ENCODE peak calls at places on chromosomes 3 and 15, in eight cellular contexts. C, B, F, Y, A, I, E and Z are unnamed samples.

GRCh38 chr3:7953449-7954015 is 548.1 kb upstream of the LMCD1 start:
- DNase-seq in C (no peak), B (peak), F (no peak), Y (no peak), A (no peak), I (no peak), E (no peak), Z (no peak)

GRCh38 chr3:100761211-100761921 is 52.1 kb downstream of the TFG start:
- DNase-seq in C (no peak), B (peak), F (peak), Y (peak), A (no peak), I (no peak), E (no peak), Z (no peak)

GRCh38 chr15:91855684-91856553 is 2.4 kb downstream of the SLCO3A1 start:
- DNase-seq in C (peak), B (peak), F (no peak), Y (no peak), A (no peak), I (no peak), E (no peak), Z (no peak)

GRCh38 chr15:62291262-62291661 is 126.2 kb upstream of the C2CD4B start:
- DNase-seq in C (no peak), B (no peak), F (no peak), Y (no peak), A (no peak), I (no peak), E (no peak), Z (no peak)

GRCh38 chr3:141526709-141527108 is 39.9 kb downstream of the RASA2 start:
- DNase-seq in C (no peak), B (no peak), F (no peak), Y (no peak), A (no peak), I (no peak), E (peak), Z (no peak)

GRCh38 chr15:64163662-64164362 is 990 bp upstream of the PPIB start:
- DNase-seq in C (no peak), B (no peak), F (peak), Y (no peak), A (no peak), I (no peak), E (no peak), Z (peak)

GRCh38 chr15:62135532-62136134 is 29.5 kb downstream of the C2CD4B start:
- DNase-seq in C (no peak), B (no peak), F (no peak), Y (no peak), A (no peak), I (no peak), E (no peak), Z (no peak)

GRCh38 chr3:194814878-194815357 is 129.2 kb downstream of the FAM43A start:
- DNase-seq in C (no peak), B (no peak), F (no peak), Y (no peak), A (peak), I (peak), E (no peak), Z (peak)

GRCh38 chr15:101033801-101034200 is 114.6 kb downstream of the LRRK1 start:
- DNase-seq in C (no peak), B (no peak), F (no peak), Y (no peak), A (no peak), I (no peak), E (no peak), Z (no peak)

GRCh38 chr15:75153084-75153483 is 48.6 kb upstream of the C15orf39 start:
- DNase-seq in C (no peak), B (peak), F (peak), Y (no peak), A (no peak), I (no peak), E (no peak), Z (peak)

GRCh38 chr3:32973982-32974381 is 22.5 kb downstream of the CCR4 start:
- DNase-seq in C (no peak), B (no peak), F (peak), Y (peak), A (no peak), I (no peak), E (no peak), Z (no peak)

GRCh38 chr3:71057526-71057894 is 526.0 kb downstream of the FOXP1 start:
- DNase-seq in C (no peak), B (no peak), F (no peak), Y (no peak), A (no peak), I (no peak), E (peak), Z (no peak)

GRCh38 chr3:178083906-178084823 is 452.1 kb upstream of the KCNMB2 start:
- DNase-seq in C (peak), B (peak), F (no peak), Y (no peak), A (no peak), I (no peak), E (no peak), Z (peak)

GRCh38 chr3:129211345-129211744 is 27.6 kb upstream of the CNBP start:
- DNase-seq in C (no peak), B (no peak), F (no peak), Y (no peak), A (no peak), I (no peak), E (no peak), Z (no peak)

GRCh38 chr15:56016281-56016680 is 22.9 kb upstream of the NEDD4 start:
- DNase-seq in C (no peak), B (no peak), F (no peak), Y (no peak), A (no peak), I (no peak), E (no peak), Z (no peak)

GRCh38 chr3:152287898-152288576 is 19.3 kb downstream of the MBNL1 start:
- DNase-seq in C (no peak), B (no peak), F (no peak), Y (no peak), A (no peak), I (no peak), E (no peak), Z (no peak)

GRCh38 chr3:69309810-69310209 is 76.1 kb downstream of the FRMD4B start:
- DNase-seq in C (no peak), B (peak), F (no peak), Y (no peak), A (no peak), I (no peak), E (peak), Z (peak)

GRCh38 chr3:52792961-52793695 is 1.5 kb upstream of the ITIH3 start:
- DNase-seq in C (peak), B (no peak), F (no peak), Y (no peak), A (no peak), I (no peak), E (no peak), Z (no peak)

GRCh38 chr3:129892857-129893615 is 475 bp downstream of the TMCC1 start:
- DNase-seq in C (peak), B (no peak), F (peak), Y (peak), A (peak), I (peak), E (no peak), Z (peak)

GRCh38 chr3:168161696-168162095 is 66.0 kb upstream of the GOLIM4 start:
- DNase-seq in C (no peak), B (no peak), F (no peak), Y (no peak), A (no peak), I (no peak), E (no peak), Z (no peak)

GRCh38 chr3:102512734-102513518 is 78.1 kb downstream of the ZPLD1 start:
- DNase-seq in C (no peak), B (no peak), F (no peak), Y (no peak), A (no peak), I (no peak), E (no peak), Z (no peak)

GRCh38 chr3:30462725-30463124 is 143.7 kb upstream of the TGFBR2 start:
- DNase-seq in C (no peak), B (no peak), F (no peak), Y (no peak), A (no peak), I (no peak), E (no peak), Z (no peak)

GRCh38 chr3:29141197-29141911 is 139.5 kb upstream of the RBMS3 start:
- DNase-seq in C (no peak), B (no peak), F (no peak), Y (no peak), A (no peak), I (no peak), E (no peak), Z (no peak)

GRCh38 chr3:100087203-100087602 is 27.1 kb downstream of the FILIP1L start:
- DNase-seq in C (no peak), B (peak), F (peak), Y (peak), A (no peak), I (no peak), E (no peak), Z (no peak)

GRCh38 chr15:87500240-87500639 is 756.3 kb downstream of the NTRK3 start:
- DNase-seq in C (no peak), B (no peak), F (no peak), Y (no peak), A (no peak), I (no peak), E (no peak), Z (no peak)

GRCh38 chr15:78424673-78425072 is 13.3 kb upstream of the IREB2 start:
- DNase-seq in C (no peak), B (no peak), F (no peak), Y (no peak), A (peak), I (no peak), E (no peak), Z (no peak)

GRCh38 chr15:85421116-85421925 is 40.9 kb downstream of the AKAP13 start:
- DNase-seq in C (no peak), B (no peak), F (no peak), Y (no peak), A (no peak), I (no peak), E (no peak), Z (no peak)

GRCh38 chr15:35540885-35541284 is 5.1 kb downstream of the DPH6 start:
- DNase-seq in C (no peak), B (no peak), F (no peak), Y (no peak), A (no peak), I (no peak), E (no peak), Z (no peak)

GRCh38 chr3:167733961-167734497 is 663 bp downstream of the PDCD10 start:
- DNase-seq in C (no peak), B (no peak), F (peak), Y (no peak), A (no peak), I (no peak), E (no peak), Z (no peak)

GRCh38 chr15:100241572-100242479 is 99.9 kb downstream of the ADAMTS17 start:
- DNase-seq in C (no peak), B (peak), F (no peak), Y (no peak), A (no peak), I (no peak), E (peak), Z (peak)

GRCh38 chr3:167657684-167658225 is 4.0 kb upstream of the WDR49 start:
- DNase-seq in C (no peak), B (no peak), F (no peak), Y (no peak), A (no peak), I (no peak), E (no peak), Z (no peak)

GRCh38 chr3:100427694-100428093 is 26.4 kb downstream of the LNP1 start:
- DNase-seq in C (no peak), B (no peak), F (no peak), Y (no peak), A (no peak), I (no peak), E (no peak), Z (no peak)